ENCODE peak calls at places on chromosomes 1 and 21, in four cellular contexts. One of them, this sample, is unnamed.

GRCh38 chr1:220432408-220432807 is 95.5 kb upstream of the MARK1 start:
- DNase-seq in fibroblast of lung: no peak
- DNase-seq in hypothalamus: no peak
- DNase-seq in Peyer's patch: no peak
- DNase-seq in this sample: no peak

GRCh38 chr1:206631085-206631509 is 4.2 kb upstream of the DYRK3 start:
- DNase-seq in fibroblast of lung: peak
- DNase-seq in Peyer's patch: no peak
- DNase-seq in hypothalamus: no peak
- DNase-seq in this sample: no peak

GRCh38 chr1:70764747-70765146 is 282.9 kb downstream of the PTGER3 start:
- DNase-seq in hypothalamus: no peak
- DNase-seq in Peyer's patch: no peak
- DNase-seq in fibroblast of lung: peak
- DNase-seq in this sample: no peak

GRCh38 chr1:3515774-3516480 is 61.5 kb downstream of the ARHGEF16 start:
- DNase-seq in hypothalamus: no peak
- DNase-seq in fibroblast of lung: peak
- DNase-seq in Peyer's patch: no peak
- DNase-seq in this sample: no peak

GRCh38 chr1:156489166-156489934 is 11.2 kb downstream of the MEF2D start:
- DNase-seq in fibroblast of lung: no peak
- DNase-seq in Peyer's patch: no peak
- DNase-seq in hypothalamus: peak
- DNase-seq in this sample: peak

GRCh38 chr1:2145946-2146835 is 48.4 kb downstream of the FAAP20 start:
- DNase-seq in Peyer's patch: no peak
- DNase-seq in fibroblast of lung: no peak
- DNase-seq in hypothalamus: no peak
- DNase-seq in this sample: no peak

GRCh38 chr21:19049567-19049966 is 646.0 kb upstream of the TMPRSS15 start:
- DNase-seq in hypothalamus: no peak
- DNase-seq in fibroblast of lung: no peak
- DNase-seq in Peyer's patch: no peak
- DNase-seq in this sample: no peak

GRCh38 chr1:25954371-25954938 is 43.4 kb downstream of the PAFAH2 start:
- DNase-seq in Peyer's patch: no peak
- DNase-seq in fibroblast of lung: no peak
- DNase-seq in hypothalamus: no peak
- DNase-seq in this sample: no peak

GRCh38 chr1:41560496-41560895 is 76.0 kb upstream of the EDN2 start:
- DNase-seq in hypothalamus: no peak
- DNase-seq in Peyer's patch: no peak
- DNase-seq in fibroblast of lung: no peak
- DNase-seq in this sample: no peak

GRCh38 chr1:172993640-172994039 is 57.1 kb downstream of the TNFSF18 start:
- DNase-seq in hypothalamus: no peak
- DNase-seq in fibroblast of lung: peak
- DNase-seq in Peyer's patch: no peak
- DNase-seq in this sample: no peak

GRCh38 chr1:235093013-235093618 is 35.5 kb downstream of the TOMM20 start:
- DNase-seq in fibroblast of lung: peak
- DNase-seq in Peyer's patch: peak
- DNase-seq in hypothalamus: peak
- DNase-seq in this sample: no peak

GRCh38 chr1:226223157-226223785 is at the start of gene MIXL1:
- DNase-seq in hypothalamus: no peak
- DNase-seq in fibroblast of lung: peak
- DNase-seq in Peyer's patch: no peak
- DNase-seq in this sample: no peak

GRCh38 chr1:163072658-163073057 is 3.5 kb downstream of the RGS4 start:
- DNase-seq in Peyer's patch: no peak
- DNase-seq in fibroblast of lung: peak
- DNase-seq in hypothalamus: no peak
- DNase-seq in this sample: no peak

GRCh38 chr1:111864862-111865261 is 109.2 kb downstream of the DDX20 start:
- DNase-seq in fibroblast of lung: no peak
- DNase-seq in Peyer's patch: no peak
- DNase-seq in hypothalamus: no peak
- DNase-seq in this sample: no peak

GRCh38 chr1:235646463-235646862 is 3.1 kb downstream of the GNG4 start:
- DNase-seq in fibroblast of lung: no peak
- DNase-seq in Peyer's patch: no peak
- DNase-seq in hypothalamus: no peak
- DNase-seq in this sample: no peak

GRCh38 chr1:50920409-50920808 is 39.7 kb downstream of the FAF1 start:
- DNase-seq in fibroblast of lung: no peak
- DNase-seq in Peyer's patch: no peak
- DNase-seq in hypothalamus: no peak
- DNase-seq in this sample: no peak

GRCh38 chr1:55275151-55275748 is 60.1 kb upstream of the USP24 start:
- DNase-seq in hypothalamus: peak
- DNase-seq in fibroblast of lung: peak
- DNase-seq in Peyer's patch: no peak
- DNase-seq in this sample: no peak

GRCh38 chr1:111882986-111883560 is 106.4 kb downstream of the KCND3 start:
- DNase-seq in fibroblast of lung: no peak
- DNase-seq in Peyer's patch: no peak
- DNase-seq in hypothalamus: no peak
- DNase-seq in this sample: no peak

GRCh38 chr1:183792300-183792699 is 12.6 kb upstream of the RGL1 start:
- DNase-seq in Peyer's patch: no peak
- DNase-seq in fibroblast of lung: no peak
- DNase-seq in hypothalamus: no peak
- DNase-seq in this sample: no peak

GRCh38 chr1:245577396-245578157 is 422.8 kb downstream of the KIF26B start:
- DNase-seq in Peyer's patch: no peak
- DNase-seq in fibroblast of lung: no peak
- DNase-seq in hypothalamus: no peak
- DNase-seq in this sample: no peak

GRCh38 chr1:240413732-240414131 is 198.2 kb downstream of the GREM2 start:
- DNase-seq in Peyer's patch: no peak
- DNase-seq in hypothalamus: no peak
- DNase-seq in fibroblast of lung: peak
- DNase-seq in this sample: no peak

GRCh38 chr1:215523128-215523861 is 43.8 kb upstream of the KCTD3 start:
- DNase-seq in fibroblast of lung: peak
- DNase-seq in Peyer's patch: no peak
- DNase-seq in hypothalamus: no peak
- DNase-seq in this sample: no peak

GRCh38 chr1:24705260-24706073 is 39.8 kb upstream of the CLIC4 start:
- DNase-seq in hypothalamus: peak
- DNase-seq in Peyer's patch: peak
- DNase-seq in fibroblast of lung: peak
- DNase-seq in this sample: peak

GRCh38 chr1:243739335-243740003 is 110.6 kb downstream of the AKT3 start:
- DNase-seq in fibroblast of lung: no peak
- DNase-seq in hypothalamus: no peak
- DNase-seq in Peyer's patch: no peak
- DNase-seq in this sample: no peak

GRCh38 chr1:41478118-41478748 is 6.2 kb downstream of the EDN2 start:
- DNase-seq in Peyer's patch: peak
- DNase-seq in fibroblast of lung: no peak
- DNase-seq in hypothalamus: no peak
- DNase-seq in this sample: no peak

GRCh38 chr1:185017338-185017737 is 28.0 kb upstream of the RNF2 start:
- DNase-seq in fibroblast of lung: peak
- DNase-seq in hypothalamus: no peak
- DNase-seq in Peyer's patch: no peak
- DNase-seq in this sample: no peak

GRCh38 chr1:29943034-29943433 is 706.7 kb downstream of the PTPRU start:
- DNase-seq in fibroblast of lung: no peak
- DNase-seq in hypothalamus: no peak
- DNase-seq in Peyer's patch: no peak
- DNase-seq in this sample: no peak

GRCh38 chr1:44730741-44731512 is at the start of gene RNU5D-1:
- DNase-seq in Peyer's patch: peak
- DNase-seq in hypothalamus: peak
- DNase-seq in fibroblast of lung: peak
- DNase-seq in this sample: no peak

GRCh38 chr1:102661481-102661880 is 446.8 kb downstream of the COL11A1 start:
- DNase-seq in fibroblast of lung: no peak
- DNase-seq in Peyer's patch: no peak
- DNase-seq in hypothalamus: no peak
- DNase-seq in this sample: no peak

This sample was measured in C1 segment of cervical spinal cord.